ENCODE peak calls at places on chromosomes 5 and 9, in four cellular contexts. B is fibroblast of villous mesenchyme, C is mesenchymal stem cell, Z is EL. V is an unnamed sample.

GRCh38 chr5:44329716-44330115 is 59.5 kb downstream of the FGF10 start:
- DNase-seq in C (no peak), Z (no peak), B (no peak), V (no peak)

GRCh38 chr9:70911791-70912190 is 209.6 kb downstream of the TRPM3 start:
- DNase-seq in B (no peak), Z (no peak), C (no peak), V (no peak)

GRCh38 chr5:76197726-76198125 is 114.5 kb downstream of the SV2C start:
- DNase-seq in B (no peak), Z (no peak), C (no peak), V (no peak)

GRCh38 chr5:102911973-102912372 is 156.9 kb downstream of the PAM start:
- DNase-seq in C (peak; percentile 39), B (peak; percentile 35), Z (peak; percentile 85), V (no peak)

GRCh38 chr5:69083412-69083811 is 10.4 kb upstream of the SLC30A5 start:
- DNase-seq in C (no peak), B (peak; percentile 32), Z (peak; percentile 20), V (no peak)

GRCh38 chr5:179620703-179621350 is 2.6 kb downstream of the HNRNPH1 start:
- DNase-seq in C (no peak), Z (no peak), B (no peak), V (no peak)

GRCh38 chr5:61329729-61330128 is 2.3 kb upstream of the ZSWIM6 start:
- DNase-seq in C (peak; percentile 83), Z (peak; percentile 49), B (peak; percentile 61), V (no peak)

GRCh38 chr9:87120610-87121009 is 173.3 kb upstream of the GAS1 start:
- DNase-seq in Z (no peak), B (no peak), C (no peak), V (no peak)

V was measured in activated T-helper 9 cell treated with anti-CD3 and anti-CD28 coated beads, Interleukin-2, amount 50 U/mL, for 16 hours.